ENCODE peak calls at places on chromosomes 5 and 9, in five cellular contexts. Z is astrocyte, O is HCT116, P is neural progenitor cell, A is IMR-90. Q is an unnamed sample.

GRCh38 chr5:122473941-122474340 is 161.9 kb downstream of the SNCAIP start:
- DNase-seq in Z (no peak), O (no peak), P (no peak), A (no peak), Q (no peak)

GRCh38 chr9:117188394-117188793 is 226.5 kb downstream of the ASTN2 start:
- DNase-seq in Z (no peak), O (no peak), P (no peak), A (no peak), Q (no peak)

GRCh38 chr9:135887021-135887507 is 20.3 kb downstream of the CAMSAP1 start:
- DNase-seq in Z (no peak), O (no peak), P (no peak), A (peak; percentile 45), Q (no peak)

GRCh38 chr5:124474821-124475220 is 271.6 kb downstream of the ZNF608 start:
- DNase-seq in Z (no peak), O (no peak), P (no peak), A (peak; percentile 3), Q (no peak)

GRCh38 chr5:55520117-55520829 is 14.5 kb downstream of the PLPP1 start:
- DNase-seq in Z (no peak), O (no peak), P (no peak), A (no peak), Q (peak; percentile 40)

GRCh38 chr5:139877129-139877597 is 81.6 kb downstream of the PSD2 start:
- DNase-seq in Z (no peak), O (peak; percentile 71), P (no peak), A (no peak), Q (no peak)

GRCh38 chr9:92887880-92888338 is 10.1 kb upstream of the ZNF484 start:
- DNase-seq in Z (no peak), O (no peak), P (no peak), A (no peak), Q (no peak)

GRCh38 chr9:134136117-134136996 is 475 bp downstream of the WDR5 start:
- DNase-seq in Z (no peak), O (no peak), P (peak; percentile 63), A (peak; percentile 13), Q (peak; percentile 56)

GRCh38 chr5:75523275-75523674 is 11.6 kb downstream of the POLK start:
- DNase-seq in Z (no peak), O (no peak), P (no peak), A (no peak), Q (no peak)

GRCh38 chr9:94865599-94866456 is 139.3 kb downstream of the AOPEP start:
- DNase-seq in Z (peak; percentile 83), O (no peak), P (peak; percentile 63), A (peak; percentile 84), Q (peak; percentile 25)

GRCh38 chr9:126696091-126696763 is 82.5 kb downstream of the LMX1B start:
- DNase-seq in Z (no peak), O (no peak), P (peak; percentile 1), A (no peak), Q (no peak)

GRCh38 chr5:55481293-55481900 is 53.4 kb downstream of the PLPP1 start:
- DNase-seq in Z (peak; percentile 8), O (no peak), P (no peak), A (no peak), Q (no peak)

GRCh38 chr5:131419877-131420276 is 156.0 kb downstream of the CDC42SE2 start:
- DNase-seq in Z (no peak), O (no peak), P (no peak), A (no peak), Q (no peak)

GRCh38 chr5:122907238-122907637 is 61.8 kb downstream of the SNX24 start:
- DNase-seq in Z (peak; percentile 69), O (no peak), P (no peak), A (peak; percentile 14), Q (peak; percentile 30)

GRCh38 chr9:112361602-112362001 is 18.3 kb upstream of the HSDL2 start:
- DNase-seq in Z (no peak), O (peak; percentile 33), P (peak; percentile 53), A (peak; percentile 59), Q (peak; percentile 69)

GRCh38 chr5:170436335-170436734 is 47.2 kb upstream of the KCNMB1 start:
- DNase-seq in Z (no peak), O (no peak), P (no peak), A (no peak), Q (no peak)

GRCh38 chr5:107618233-107618632 is 52.5 kb downstream of the EFNA5 start:
- DNase-seq in Z (peak; percentile 30), O (no peak), P (no peak), A (no peak), Q (no peak)

GRCh38 chr9:99590879-99591278 is 230.8 kb upstream of the NR4A3 start:
- DNase-seq in Z (no peak), O (no peak), P (no peak), A (no peak), Q (no peak)

GRCh38 chr5:170313344-170313743 is 15.8 kb upstream of the LCP2 start:
- DNase-seq in Z (no peak), O (no peak), P (no peak), A (no peak), Q (no peak)

GRCh38 chr5:167245871-167246270 is 1045.6 kb upstream of the WWC1 start:
- DNase-seq in Z (no peak), O (no peak), P (peak; percentile 17), A (no peak), Q (no peak)

GRCh38 chr5:172370648-172371248 is 83.6 kb downstream of the SH3PXD2B start:
- DNase-seq in Z (peak; percentile 23), O (peak; percentile 33), P (peak; percentile 56), A (peak; percentile 71), Q (peak; percentile 42)

GRCh38 chr5:134932508-134932907 is 27.6 kb downstream of the PCBD2 start:
- DNase-seq in Z (no peak), O (no peak), P (no peak), A (no peak), Q (no peak)

GRCh38 chr9:133534346-133535284 is at the start of gene ADAMTSL2:
- DNase-seq in Z (peak; percentile 36), O (no peak), P (peak; percentile 85), A (peak; percentile 56), Q (peak; percentile 87)

GRCh38 chr5:59829389-59829788 is 64.1 kb downstream of the PDE4D start:
- DNase-seq in Z (peak; percentile 94), O (no peak), P (no peak), A (peak; percentile 79), Q (no peak)

GRCh38 chr9:89564257-89564878 is 40.4 kb upstream of the GADD45G start:
- DNase-seq in Z (no peak), O (peak; percentile 82), P (peak; percentile 65), A (no peak), Q (peak; percentile 29)

GRCh38 chr5:176853151-176853793 is 42.9 kb downstream of the UNC5A start:
- DNase-seq in Z (no peak), O (no peak), P (no peak), A (no peak), Q (no peak)

GRCh38 chr5:156759156-156759555 is 90.9 kb upstream of the PPP1R2B start:
- DNase-seq in Z (no peak), O (no peak), P (no peak), A (no peak), Q (no peak)

GRCh38 chr5:80246995-80247729 is 8.7 kb downstream of the SERINC5 start:
- DNase-seq in Z (peak; percentile 97), O (peak; percentile 83), P (peak; percentile 82), A (peak; percentile 91), Q (peak; percentile 90)

GRCh38 chr5:71483355-71483754 is 27.9 kb downstream of the BDP1 start:
- DNase-seq in Z (peak; percentile 89), O (peak; percentile 67), P (no peak), A (peak; percentile 92), Q (no peak)

GRCh38 chr9:8686502-8686901 is 886.9 kb upstream of the DMAC1 start:
- DNase-seq in Z (no peak), O (no peak), P (no peak), A (no peak), Q (no peak)

GRCh38 chr9:115118471-115119156 is 657 bp upstream of the TNC start:
- DNase-seq in Z (peak; percentile 90), O (peak; percentile 50), P (peak; percentile 96), A (peak; percentile 93), Q (peak; percentile 83)

GRCh38 chr9:130665431-130666392 is 1.3 kb downstream of the PRDM12 start:
- DNase-seq in Z (no peak), O (no peak), P (peak; percentile 92), A (no peak), Q (no peak)
- TF ChIP-seq CTCF in Z (no peak), O (no peak), P (peak; percentile 21), A (no peak), Q (no peak)

DNA sequence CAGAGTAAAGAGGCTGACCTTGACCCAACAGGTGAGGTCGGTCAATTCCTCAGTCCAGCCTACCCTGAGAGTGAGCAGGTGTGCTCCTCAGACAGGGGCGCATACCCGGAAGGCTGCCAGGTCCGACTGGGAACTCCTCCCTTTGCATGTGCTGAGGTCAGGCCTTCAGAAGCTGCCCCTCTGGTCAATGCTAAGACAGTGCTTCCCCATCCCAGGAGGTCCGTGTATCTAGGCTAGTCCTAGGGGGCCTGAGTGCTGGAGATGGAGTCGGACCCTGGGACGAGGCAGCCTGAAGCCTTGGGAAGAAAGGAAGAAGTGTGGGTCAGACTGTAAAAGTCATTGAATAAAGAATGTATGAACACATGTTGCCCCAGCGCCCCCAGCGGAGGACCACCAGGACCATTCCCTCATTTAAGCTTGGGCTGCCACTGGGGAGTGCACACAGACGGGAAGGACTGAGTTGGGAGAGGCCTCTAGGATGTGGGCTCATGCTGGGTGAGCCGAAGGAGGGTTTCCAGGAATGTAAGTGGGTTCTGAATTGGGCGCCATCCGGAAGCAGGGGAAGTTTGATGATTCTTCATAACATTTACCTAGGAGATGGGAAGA is 41.0 kb upstream of the GFPT2 start:
- DNase-seq in Z (no peak), O (no peak), P (no peak), A (no peak), Q (no peak)
- H3K4me2 ChIP-seq in Z (no peak overlapping the region), O (no peak overlapping the region), P (no peak overlapping the region), A (no peak overlapping the region), Q (no peak overlapping the region)

DNA sequence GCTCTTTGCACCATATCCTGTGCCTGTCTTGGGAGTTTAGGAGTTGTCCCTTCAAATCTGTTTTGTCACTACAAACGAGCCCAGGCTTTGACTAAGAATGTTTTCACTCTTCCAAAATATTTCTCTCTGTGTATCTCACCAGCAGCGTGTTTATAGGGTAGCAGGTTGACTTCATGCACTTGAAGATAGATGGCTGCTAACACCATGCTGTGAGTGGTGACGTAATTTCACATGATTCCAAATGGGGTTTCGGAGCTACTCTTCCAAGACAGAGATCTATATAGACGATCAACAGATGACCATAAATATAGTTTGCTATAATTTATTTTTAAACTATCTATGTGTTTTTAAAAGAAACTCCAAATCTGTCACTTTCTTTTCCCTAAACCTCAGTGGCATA is 30.6 kb downstream of the RORB start:
- DNase-seq in Z (no peak), O (no peak), P (no peak), A (no peak), Q (no peak)
- H4K20me1 ChIP-seq in Z (no peaks in the 10 kb centered on the region), O (no peaks in the 10 kb centered on the region), P (no peaks in the 10 kb centered on the region), A (no peaks in the 10 kb centered on the region), Q (no peaks in the 10 kb centered on the region)

GRCh38 chr5:137604348-137605095 is 105.4 kb upstream of the SPOCK1 start:
- DNase-seq in Z (no peak), O (no peak), P (peak; percentile 34), A (no peak), Q (peak; percentile 69)

GRCh38 chr5:137606401-137606800 is 107.3 kb upstream of the SPOCK1 start:
- DNase-seq in Z (no peak), O (no peak), P (no peak), A (no peak), Q (no peak)

GRCh38 chr5:137603891-137604290 is 104.8 kb upstream of the SPOCK1 start:
- DNase-seq in Z (no peak), O (no peak), P (no peak), A (no peak), Q (no peak)

GRCh38 chr5:137607771-137608170 is 108.6 kb upstream of the SPOCK1 start:
- DNase-seq in Z (no peak), O (no peak), P (no peak), A (no peak), Q (no peak)

GRCh38 chr5:137605377-137605776 is 106.3 kb upstream of the SPOCK1 start:
- DNase-seq in Z (peak; percentile 21), O (no peak), P (peak; percentile 35), A (no peak), Q (no peak)
- TF ChIP-seq CTCF in Z (peak; percentile 28), O (no peak), P (peak; percentile 38), A (no peak), Q (no peak)